ENCODE peak calls at places on chromosomes 3 and 15, in five cellular contexts. One of them, this sample, is unnamed.

GRCh38 chr3:141212101-141212500 is 19.5 kb upstream of the PXYLP1 start:
- DNase-seq in natural killer cell: no peak
- DNase-seq in colonic mucosa: no peak
- DNase-seq in cardiac muscle cell: no peak
- DNase-seq in osteoblast: no peak
- DNase-seq in this sample: no peak

GRCh38 chr3:113660901-113661300 is 35.5 kb downstream of the USF3 start:
- DNase-seq in cardiac muscle cell: no peak
- DNase-seq in natural killer cell: no peak
- DNase-seq in osteoblast: no peak
- DNase-seq in colonic mucosa: no peak
- DNase-seq in this sample: no peak

GRCh38 chr15:49706805-49707204 is 86.0 kb downstream of the DTWD1 start:
- DNase-seq in colonic mucosa: no peak
- DNase-seq in natural killer cell: no peak
- DNase-seq in osteoblast: no peak
- DNase-seq in cardiac muscle cell: no peak
- DNase-seq in this sample: no peak

GRCh38 chr15:90008607-90009006 is 7.5 kb downstream of the ZNF710 start:
- DNase-seq in colonic mucosa: no peak
- DNase-seq in osteoblast: no peak
- DNase-seq in natural killer cell: no peak
- DNase-seq in cardiac muscle cell: no peak
- DNase-seq in this sample: no peak

GRCh38 chr15:49881433-49881832 is 237.6 kb downstream of the ATP8B4 start:
- DNase-seq in cardiac muscle cell: no peak
- DNase-seq in osteoblast: no peak
- DNase-seq in natural killer cell: no peak
- DNase-seq in colonic mucosa: no peak
- DNase-seq in this sample: no peak

GRCh38 chr15:63978511-63979226 is 67.6 kb downstream of the DAPK2 start:
- DNase-seq in cardiac muscle cell: peak
- DNase-seq in natural killer cell: no peak
- DNase-seq in colonic mucosa: peak
- DNase-seq in osteoblast: no peak
- DNase-seq in this sample: no peak

GRCh38 chr3:155192957-155193746 is 100.3 kb downstream of the STRIT1 start:
- DNase-seq in cardiac muscle cell: no peak
- DNase-seq in osteoblast: no peak
- DNase-seq in colonic mucosa: no peak
- DNase-seq in natural killer cell: no peak
- DNase-seq in this sample: no peak

GRCh38 chr15:78640840-78641733 is at the start of gene CHRNB4:
- DNase-seq in colonic mucosa: peak
- DNase-seq in natural killer cell: no peak
- DNase-seq in cardiac muscle cell: peak
- DNase-seq in osteoblast: no peak
- DNase-seq in this sample: peak

GRCh38 chr3:100361897-100362296 is 27.3 kb downstream of the NIT2 start:
- DNase-seq in natural killer cell: no peak
- DNase-seq in colonic mucosa: no peak
- DNase-seq in osteoblast: no peak
- DNase-seq in cardiac muscle cell: no peak
- DNase-seq in this sample: no peak

GRCh38 chr3:69197922-69198540 is 75.6 kb upstream of the LMOD3 start:
- DNase-seq in cardiac muscle cell: no peak
- DNase-seq in natural killer cell: no peak
- DNase-seq in osteoblast: no peak
- DNase-seq in colonic mucosa: no peak
- DNase-seq in this sample: no peak

GRCh38 chr15:29747837-29748417 is 74.3 kb downstream of the TJP1 start:
- DNase-seq in osteoblast: peak
- DNase-seq in cardiac muscle cell: no peak
- DNase-seq in natural killer cell: no peak
- DNase-seq in colonic mucosa: no peak
- DNase-seq in this sample: no peak

GRCh38 chr3:194135806-194136518 is at the start of gene HES1:
- DNase-seq in cardiac muscle cell: peak
- DNase-seq in colonic mucosa: peak
- DNase-seq in natural killer cell: peak
- DNase-seq in osteoblast: peak
- DNase-seq in this sample: peak

GRCh38 chr3:71355862-71356261 is 227.7 kb downstream of the FOXP1 start:
- DNase-seq in natural killer cell: no peak
- DNase-seq in cardiac muscle cell: no peak
- DNase-seq in colonic mucosa: no peak
- DNase-seq in osteoblast: no peak
- DNase-seq in this sample: no peak

GRCh38 chr3:53196575-53197407 is 35.8 kb downstream of the PRKCD start:
- DNase-seq in natural killer cell: no peak
- DNase-seq in osteoblast: peak
- DNase-seq in cardiac muscle cell: peak
- DNase-seq in colonic mucosa: peak
- DNase-seq in this sample: no peak

GRCh38 chr3:190183121-190183520 is 62.4 kb upstream of the P3H2 start:
- DNase-seq in natural killer cell: no peak
- DNase-seq in osteoblast: peak
- DNase-seq in cardiac muscle cell: peak
- DNase-seq in colonic mucosa: no peak
- DNase-seq in this sample: no peak

GRCh38 chr15:89433686-89434085 is 62.7 kb downstream of the RHCG start:
- DNase-seq in cardiac muscle cell: no peak
- DNase-seq in natural killer cell: no peak
- DNase-seq in colonic mucosa: no peak
- DNase-seq in osteoblast: no peak
- DNase-seq in this sample: no peak

GRCh38 chr3:188184160-188184559 is 30.2 kb downstream of the LPP start:
- DNase-seq in natural killer cell: no peak
- DNase-seq in colonic mucosa: no peak
- DNase-seq in cardiac muscle cell: no peak
- DNase-seq in osteoblast: no peak
- DNase-seq in this sample: no peak

GRCh38 chr15:89575656-89576416 is 567 bp downstream of the TICRR start:
- DNase-seq in natural killer cell: peak
- DNase-seq in cardiac muscle cell: peak
- DNase-seq in osteoblast: peak
- DNase-seq in colonic mucosa: peak
- DNase-seq in this sample: peak

GRCh38 chr15:71572452-71573053 is 237.8 kb upstream of the NR2E3 start:
- DNase-seq in colonic mucosa: no peak
- DNase-seq in natural killer cell: no peak
- DNase-seq in osteoblast: peak
- DNase-seq in cardiac muscle cell: no peak
- DNase-seq in this sample: peak

GRCh38 chr3:31532587-31533168 is at the start of gene STT3B:
- DNase-seq in cardiac muscle cell: peak
- DNase-seq in osteoblast: peak
- DNase-seq in natural killer cell: no peak
- DNase-seq in colonic mucosa: peak
- DNase-seq in this sample: peak

GRCh38 chr15:62301993-62302665 is 137.0 kb upstream of the C2CD4B start:
- DNase-seq in natural killer cell: no peak
- DNase-seq in colonic mucosa: no peak
- DNase-seq in osteoblast: peak
- DNase-seq in cardiac muscle cell: peak
- DNase-seq in this sample: no peak

GRCh38 chr15:62934236-62934971 is 108.1 kb upstream of the TPM1 start:
- DNase-seq in natural killer cell: no peak
- DNase-seq in cardiac muscle cell: no peak
- DNase-seq in osteoblast: no peak
- DNase-seq in colonic mucosa: no peak
- DNase-seq in this sample: no peak

GRCh38 chr3:195204360-195205166 is 66.4 kb downstream of the XXYLT1 start:
- DNase-seq in natural killer cell: peak
- DNase-seq in colonic mucosa: no peak
- DNase-seq in cardiac muscle cell: no peak
- DNase-seq in osteoblast: no peak
- DNase-seq in this sample: no peak

GRCh38 chr3:21989643-21990042 is 238.6 kb upstream of the ZNF385D start:
- DNase-seq in natural killer cell: no peak
- DNase-seq in cardiac muscle cell: no peak
- DNase-seq in colonic mucosa: no peak
- DNase-seq in osteoblast: no peak
- DNase-seq in this sample: no peak

GRCh38 chr3:119279101-119279554 is 15.1 kb upstream of the ARHGAP31 start:
- DNase-seq in cardiac muscle cell: peak
- DNase-seq in osteoblast: no peak
- DNase-seq in colonic mucosa: no peak
- DNase-seq in natural killer cell: no peak
- DNase-seq in this sample: no peak

GRCh38 chr3:55721716-55722484 is 234.8 kb upstream of the WNT5A start:
- DNase-seq in osteoblast: peak
- DNase-seq in natural killer cell: no peak
- DNase-seq in cardiac muscle cell: peak
- DNase-seq in colonic mucosa: peak
- DNase-seq in this sample: no peak
- TF ChIP-seq CTCF in osteoblast: peak
- TF ChIP-seq CTCF in natural killer cell: no peak
- TF ChIP-seq CTCF in cardiac muscle cell: peak
- TF ChIP-seq CTCF in colonic mucosa: peak
- TF ChIP-seq CTCF in this sample: no peak

DNA sequence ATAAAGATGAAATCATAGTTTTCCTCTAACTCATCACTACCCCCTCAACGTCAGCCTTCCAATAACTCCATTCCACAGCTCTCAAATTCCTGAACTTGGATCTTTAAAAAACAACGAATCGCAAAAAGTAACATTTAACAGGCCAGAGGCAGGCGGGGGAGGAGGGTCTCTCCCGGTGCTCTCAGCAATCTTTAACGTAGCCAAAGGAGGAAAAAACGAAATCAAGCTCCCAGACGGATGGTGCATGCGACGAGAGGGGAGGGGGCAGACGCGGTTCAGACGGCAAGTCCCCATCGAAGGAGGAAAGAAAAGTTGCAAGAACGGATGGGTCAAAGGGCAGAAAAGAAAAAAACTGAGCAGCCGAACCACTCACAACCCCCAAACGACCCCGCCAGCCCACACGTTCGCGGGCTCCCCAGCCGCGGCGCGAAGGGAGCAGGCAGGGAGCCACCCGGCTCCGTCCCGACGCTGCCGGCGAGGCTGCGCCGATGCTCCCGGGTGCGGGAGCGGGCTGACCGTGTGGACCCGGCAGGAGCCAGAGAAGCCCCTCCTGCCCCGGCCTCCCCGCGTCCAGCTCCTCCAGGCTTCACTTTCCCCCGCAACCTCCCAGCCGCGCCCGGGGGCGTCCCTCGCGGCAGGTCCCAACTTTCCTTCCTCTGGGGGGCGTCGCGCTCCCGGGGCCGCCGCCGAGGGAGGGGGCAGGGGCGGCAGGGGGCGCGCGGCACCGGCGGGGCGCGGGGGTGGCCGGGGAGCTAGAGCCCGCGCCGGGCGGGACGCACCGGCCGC is 661 bp downstream of the PEAK1 start:
- DNase-seq in natural killer cell: peak
- DNase-seq in colonic mucosa: peak
- DNase-seq in cardiac muscle cell: peak
- DNase-seq in osteoblast: peak
- DNase-seq in this sample: peak
- TF ChIP-seq CTCF in natural killer cell: no peak
- TF ChIP-seq CTCF in colonic mucosa: no peak
- TF ChIP-seq CTCF in cardiac muscle cell: peak
- TF ChIP-seq CTCF in osteoblast: no peak
- TF ChIP-seq CTCF in this sample: peak

GRCh38 chr15:84871428-84871985 is 13.0 kb upstream of the SLC28A1 start:
- DNase-seq in colonic mucosa: no peak
- DNase-seq in cardiac muscle cell: no peak
- DNase-seq in natural killer cell: no peak
- DNase-seq in osteoblast: no peak
- DNase-seq in this sample: no peak
- TF ChIP-seq CTCF in colonic mucosa: no peak
- TF ChIP-seq CTCF in cardiac muscle cell: no peak
- TF ChIP-seq CTCF in natural killer cell: no peak
- TF ChIP-seq CTCF in osteoblast: no peak
- TF ChIP-seq CTCF in this sample: no peak

GRCh38 chr3:183515968-183516851 is 39.3 kb downstream of the KLHL6 start:
- DNase-seq in cardiac muscle cell: peak
- DNase-seq in osteoblast: no peak
- DNase-seq in natural killer cell: peak
- DNase-seq in colonic mucosa: no peak
- DNase-seq in this sample: no peak
- TF ChIP-seq CTCF in cardiac muscle cell: no peak
- TF ChIP-seq CTCF in osteoblast: no peak
- TF ChIP-seq CTCF in natural killer cell: peak
- TF ChIP-seq CTCF in colonic mucosa: no peak
- TF ChIP-seq CTCF in this sample: no peak

GRCh38 chr3:46908294-46908985 is 30.9 kb downstream of the PTH1R start:
- DNase-seq in colonic mucosa: no peak
- DNase-seq in cardiac muscle cell: no peak
- DNase-seq in natural killer cell: no peak
- DNase-seq in osteoblast: peak
- DNase-seq in this sample: no peak
- TF ChIP-seq CTCF in colonic mucosa: no peak
- TF ChIP-seq CTCF in cardiac muscle cell: peak
- TF ChIP-seq CTCF in natural killer cell: no peak
- TF ChIP-seq CTCF in osteoblast: peak
- TF ChIP-seq CTCF in this sample: no peak

GRCh38 chr3:28758115-28758514 is 409.5 kb upstream of the AZI2 start:
- DNase-seq in cardiac muscle cell: no peak
- DNase-seq in natural killer cell: no peak
- DNase-seq in colonic mucosa: no peak
- DNase-seq in osteoblast: no peak
- DNase-seq in this sample: no peak
- TF ChIP-seq CTCF in cardiac muscle cell: no peak
- TF ChIP-seq CTCF in natural killer cell: no peak
- TF ChIP-seq CTCF in colonic mucosa: no peak
- TF ChIP-seq CTCF in osteoblast: no peak
- TF ChIP-seq CTCF in this sample: no peak

DNA sequence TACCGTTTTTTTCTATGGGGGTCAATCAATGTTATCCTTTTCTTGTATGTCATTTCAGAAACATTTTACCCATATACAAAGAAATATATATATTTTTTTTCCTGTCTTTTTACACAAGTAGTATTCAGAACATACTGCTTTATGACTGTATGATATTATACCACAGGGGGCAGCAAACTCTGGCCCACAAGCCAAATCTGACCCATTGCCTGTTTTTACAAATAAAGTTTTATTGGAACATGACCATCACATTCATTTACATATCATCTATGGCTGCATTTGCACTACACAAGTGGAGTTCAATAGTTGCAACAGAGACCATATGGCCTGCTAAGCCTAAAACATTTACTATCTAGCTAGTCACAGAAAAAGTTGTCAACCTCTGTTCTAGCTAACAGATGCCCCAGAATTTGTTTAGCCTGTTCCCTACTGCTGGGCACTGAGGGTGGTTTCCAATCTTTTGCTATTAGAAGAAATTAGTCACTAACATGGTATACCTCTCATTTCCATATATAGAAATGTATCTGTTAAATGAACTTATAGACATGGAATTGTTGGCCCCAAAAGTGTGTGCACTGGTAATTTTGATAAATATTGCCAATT is 57.7 kb downstream of the BFSP2 start:
- DNase-seq in colonic mucosa: no peak
- DNase-seq in osteoblast: no peak
- DNase-seq in cardiac muscle cell: no peak
- DNase-seq in natural killer cell: no peak
- DNase-seq in this sample: no peak
- TF ChIP-seq CTCF in colonic mucosa: peak
- TF ChIP-seq CTCF in osteoblast: peak
- TF ChIP-seq CTCF in cardiac muscle cell: peak
- TF ChIP-seq CTCF in natural killer cell: no peak
- TF ChIP-seq CTCF in this sample: peak

This sample was measured in Calu3.